ENCODE peak calls at places on chromosome 16, in seven cellular contexts. K, R, J, F, O, Y and N are unnamed samples.

GRCh38 chr16:48044117-48044516 is 111.7 kb downstream of the ABCC12 start:
- DNase-seq in K (no peak), R (no peak), J (no peak), F (no peak), O (no peak), Y (no peak), N (no peak)

GRCh38 chr16:67393111-67393789 is at the start of gene TPPP3:
- DNase-seq in K (peak; percentile 71), R (peak; percentile 84), J (peak; percentile 90), F (peak; percentile 89), O (peak; percentile 86), Y (no peak), N (peak; percentile 36)

GRCh38 chr16:31471875-31472558 is at the start of gene TGFB1I1:
- DNase-seq in K (peak; percentile 84), R (no peak), J (no peak), F (no peak), O (peak; percentile 78), Y (peak; percentile 59), N (peak; percentile 50)

GRCh38 chr16:23388786-23389185 is 64.2 kb downstream of the COG7 start:
- DNase-seq in K (no peak), R (no peak), J (peak; percentile 30), F (no peak), O (no peak), Y (no peak), N (no peak)

GRCh38 chr16:90046122-90046970 is 27.1 kb upstream of the DBNDD1 start:
- DNase-seq in K (no peak), R (no peak), J (peak; percentile 53), F (no peak), O (no peak), Y (no peak), N (no peak)

GRCh38 chr16:89383095-89384003 is 107.0 kb downstream of the ANKRD11 start:
- DNase-seq in K (peak; percentile 50), R (peak; percentile 62), J (peak; percentile 74), F (no peak), O (peak; percentile 65), Y (no peak), N (peak; percentile 90)

GRCh38 chr16:82761858-82762257 is 135.1 kb downstream of the CDH13 start:
- DNase-seq in K (peak; percentile 41), R (no peak), J (no peak), F (no peak), O (peak; percentile 67), Y (peak; percentile 2), N (no peak)

GRCh38 chr16:64590516-64590915 is 531.3 kb downstream of the CDH11 start:
- DNase-seq in K (peak; percentile 78), R (no peak), J (no peak), F (no peak), O (peak; percentile 58), Y (no peak), N (peak; percentile 75)

GRCh38 chr16:73053379-73054130 is 5.6 kb upstream of the ZFHX3 start:
- DNase-seq in K (peak; percentile 90), R (no peak), J (no peak), F (no peak), O (peak; percentile 78), Y (no peak), N (peak; percentile 71)

GRCh38 chr16:31535737-31536136 is 8.0 kb downstream of the AHSP start:
- DNase-seq in K (no peak), R (no peak), J (no peak), F (no peak), O (no peak), Y (no peak), N (no peak)

GRCh38 chr16:46884513-46885293 is 541 bp downstream of the GPT2 start:
- DNase-seq in K (peak; percentile 28), R (no peak), J (no peak), F (peak; percentile 59), O (peak; percentile 27), Y (no peak), N (peak; percentile 46)

DNA sequence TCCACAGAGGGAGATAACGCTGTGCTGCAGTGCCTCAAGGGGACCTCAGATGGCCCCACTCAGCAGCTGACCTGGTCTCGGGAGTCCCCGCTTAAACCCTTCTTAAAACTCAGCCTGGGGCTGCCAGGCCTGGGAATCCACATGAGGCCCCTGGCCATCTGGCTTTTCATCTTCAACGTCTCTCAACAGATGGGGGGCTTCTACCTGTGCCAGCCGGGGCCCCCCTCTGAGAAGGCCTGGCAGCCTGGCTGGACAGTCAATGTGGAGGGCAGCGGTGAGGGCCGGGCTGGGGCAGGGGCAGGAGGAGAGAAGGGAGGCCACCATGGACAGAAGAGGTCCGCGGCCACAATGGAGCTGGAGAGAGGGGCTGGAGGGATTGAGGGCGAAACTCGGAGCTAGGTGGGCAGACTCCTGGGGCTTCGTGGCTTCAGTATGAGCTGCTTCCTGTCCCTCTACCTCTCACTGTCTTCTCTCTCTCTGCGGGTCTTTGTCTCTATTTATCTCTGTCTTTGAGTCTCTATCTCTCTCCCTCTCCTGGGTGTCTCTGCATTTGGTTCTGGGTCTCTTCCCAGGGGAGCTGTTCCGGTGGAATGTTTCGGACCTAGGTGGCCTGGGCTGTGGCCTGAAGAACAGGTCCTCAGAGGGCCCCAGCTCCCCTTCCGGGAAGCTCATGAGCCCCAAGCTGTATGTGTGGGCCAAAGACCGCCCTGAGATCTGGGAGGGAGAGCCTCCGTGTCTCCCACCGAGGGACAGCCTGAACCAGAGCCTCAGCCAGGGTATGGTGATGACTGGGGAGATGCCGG is 769 bp downstream of the CD19 start:
- DNase-seq in K (no peak), R (no peak), J (no peak), F (no peak), O (no peak), Y (no peak), N (no peak)
- TF ChIP-seq CTCF in K (no peak), R (no peak), J (no peak), F (no peak), O (no peak), Y (no peak), N (no peak)

GRCh38 chr16:10740845-10741208 is 2.8 kb upstream of the NUBP1 start:
- DNase-seq in K (no peak), R (no peak), J (no peak), F (no peak), O (no peak), Y (no peak), N (no peak)

GRCh38 chr16:10738231-10739077 is 5.2 kb upstream of the NUBP1 start:
- DNase-seq in K (peak; percentile 91), R (peak; percentile 49), J (no peak), F (peak; percentile 87), O (peak; percentile 86), Y (no peak), N (peak; percentile 83)

GRCh38 chr16:10741844-10742243 is 1.8 kb upstream of the NUBP1 start:
- DNase-seq in K (no peak), R (no peak), J (no peak), F (no peak), O (no peak), Y (no peak), N (no peak)

GRCh38 chr16:10740000-10740844 is 3.4 kb upstream of the NUBP1 start:
- DNase-seq in K (no peak), R (no peak), J (no peak), F (no peak), O (no peak), Y (no peak), N (no peak)

GRCh38 chr16:10736926-10737625 is 6.6 kb upstream of the NUBP1 start:
- DNase-seq in K (peak; percentile 79), R (peak; percentile 72), J (no peak), F (no peak), O (peak; percentile 83), Y (peak; percentile 38), N (peak; percentile 71)
- H3K4me3 ChIP-seq in K (no peak overlapping the region), R (no peak overlapping the region), J (peak overlapping the region; percentile 16), F (no peak overlapping the region), O (no peak overlapping the region), Y (no peak overlapping the region), N (no peak overlapping the region)

DNA sequence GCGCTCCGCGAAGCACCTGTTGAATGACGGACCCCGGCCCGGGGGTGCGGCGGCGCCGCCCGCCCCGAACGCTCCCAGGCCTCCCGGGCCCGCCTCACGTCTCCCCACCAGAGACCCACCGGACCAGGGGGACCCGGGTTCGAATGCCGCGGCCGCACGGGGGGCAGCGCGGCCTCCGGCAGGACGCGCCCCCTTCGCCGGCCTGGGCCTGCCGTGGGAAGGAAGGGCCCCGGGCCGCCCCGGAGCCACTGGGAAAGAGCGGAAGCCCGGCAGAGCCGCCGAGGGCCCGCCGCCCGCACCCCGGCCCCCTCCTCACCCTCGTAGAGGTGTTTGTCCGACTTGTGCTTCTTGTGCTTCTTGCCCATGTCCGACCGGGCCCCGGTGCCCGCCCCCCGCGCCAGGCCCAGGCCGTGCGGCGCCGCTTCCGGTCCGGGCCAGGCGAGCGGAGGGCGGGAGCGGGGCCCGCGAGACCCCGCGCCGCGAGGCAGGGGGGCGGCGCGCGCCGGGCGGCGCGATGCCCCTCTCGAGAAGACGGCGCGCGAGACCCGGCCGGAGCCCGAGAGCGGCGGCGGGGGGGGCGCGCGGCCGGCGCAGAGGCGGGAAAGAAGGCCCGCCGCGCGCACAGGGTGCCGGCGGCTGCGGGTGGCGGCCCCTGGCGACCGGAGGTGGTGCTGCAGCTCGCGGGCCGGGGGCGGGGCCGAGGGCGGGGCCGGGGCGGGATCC is at the start of gene BRD7:
- DNase-seq in K (peak; percentile 43), R (no peak), J (peak; percentile 85), F (no peak), O (peak; percentile 50), Y (no peak), N (peak; percentile 54)
- TF ChIP-seq CTCF in K (peak; percentile 22), R (peak; percentile 12), J (peak; percentile 36), F (peak; percentile 38), O (no peak), Y (peak; percentile 30), N (peak; percentile 26)

GRCh38 chr16:4115209-4115940 is 867 bp downstream of the ADCY9 start:
- DNase-seq in K (peak; percentile 71), R (no peak), J (peak; percentile 86), F (peak; percentile 53), O (peak; percentile 80), Y (peak; percentile 52), N (peak; percentile 72)
- H3K4me3 ChIP-seq in K (peak overlapping the region; percentile 58), R (peak overlapping the region; percentile 62), J (peak overlapping the region; percentile 76), F (peak overlapping the region; percentile 50), O (peak overlapping the region; percentile 61), Y (peak overlapping the region; percentile 68), N (peak overlapping the region; percentile 48)

GRCh38 chr16:61150351-61150750 is 885.9 kb downstream of the CDH8 start:
- DNase-seq in K (no peak), R (no peak), J (no peak), F (no peak), O (no peak), Y (no peak), N (no peak)

GRCh38 chr16:61149709-61150108 is 886.5 kb downstream of the CDH8 start:
- DNase-seq in K (no peak), R (no peak), J (no peak), F (no peak), O (no peak), Y (no peak), N (no peak)

GRCh38 chr16:61146429-61146828 is 889.8 kb downstream of the CDH8 start:
- DNase-seq in K (no peak), R (no peak), J (no peak), F (no peak), O (no peak), Y (no peak), N (no peak)

DNA sequence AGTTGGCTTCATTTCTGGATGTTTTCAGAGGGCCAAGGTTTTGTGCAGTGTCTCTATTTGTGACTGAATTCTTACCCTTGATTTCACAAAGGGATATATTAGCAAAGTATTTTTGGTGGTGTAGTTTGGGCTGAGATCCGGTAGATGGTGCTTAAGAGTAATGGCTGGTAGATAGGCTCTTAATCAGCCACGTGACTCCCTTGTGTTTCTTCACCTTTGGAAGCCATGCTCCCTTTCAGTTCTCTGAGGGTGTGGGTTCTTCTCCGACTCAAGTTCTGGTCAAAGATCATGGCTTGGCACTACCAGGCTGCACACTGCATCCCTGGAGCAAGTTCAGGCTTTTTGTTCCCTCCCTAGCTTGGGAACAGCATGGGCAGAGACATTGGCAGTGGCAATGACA is 887.3 kb downstream of the CDH8 start:
- DNase-seq in K (no peak), R (no peak), J (no peak), F (no peak), O (no peak), Y (no peak), N (peak; percentile 0)
- TF ChIP-seq CTCF in K (no peak), R (no peak), J (no peak), F (no peak), O (no peak), Y (no peak), N (no peak)